ENCODE peak calls at places on chromosomes 12 and 14, in eight cellular contexts. One of them, this sample, is unnamed. For H3K4me1, the result is how much of the 10 kb centered on the place peaks cover.

GRCh38 chr14:90288646-90289355 is 32.4 kb downstream of the PSMC1 start:
- DNase-seq in body of pancreas: no peak
- DNase-seq in pancreas: no peak
- DNase-seq in A549: no peak
- DNase-seq in uterus: no peak
- DNase-seq in upper lobe of right lung: peak
- DNase-seq in fibroblast of lung: peak
- DNase-seq in MM.1S: no peak
- DNase-seq in this sample: no peak

GRCh38 chr12:6871052-6871957 is 1.8 kb downstream of the SPSB2 start:
- DNase-seq in body of pancreas: no peak
- DNase-seq in uterus: no peak
- DNase-seq in fibroblast of lung: no peak
- DNase-seq in upper lobe of right lung: peak
- DNase-seq in pancreas: no peak
- DNase-seq in MM.1S: peak
- DNase-seq in A549: peak
- DNase-seq in this sample: peak

GRCh38 chr12:2751230-2751629 is 43.5 kb upstream of the FKBP4 start:
- DNase-seq in upper lobe of right lung: no peak
- DNase-seq in fibroblast of lung: no peak
- DNase-seq in A549: no peak
- DNase-seq in uterus: no peak
- DNase-seq in MM.1S: no peak
- DNase-seq in body of pancreas: no peak
- DNase-seq in pancreas: no peak
- DNase-seq in this sample: no peak

GRCh38 chr12:67193705-67194104 is 75.5 kb upstream of the CAND1 start:
- DNase-seq in fibroblast of lung: peak
- DNase-seq in body of pancreas: no peak
- DNase-seq in uterus: no peak
- DNase-seq in MM.1S: peak
- DNase-seq in upper lobe of right lung: no peak
- DNase-seq in A549: no peak
- DNase-seq in pancreas: no peak
- DNase-seq in this sample: no peak

GRCh38 chr12:70430400-70430799 is 64.3 kb downstream of the KCNMB4 start:
- DNase-seq in MM.1S: no peak
- DNase-seq in fibroblast of lung: no peak
- DNase-seq in pancreas: no peak
- DNase-seq in uterus: no peak
- DNase-seq in upper lobe of right lung: no peak
- DNase-seq in A549: no peak
- DNase-seq in body of pancreas: no peak
- DNase-seq in this sample: no peak

GRCh38 chr14:51715742-51716141 is 64.0 kb downstream of the FRMD6 start:
- DNase-seq in pancreas: no peak
- DNase-seq in body of pancreas: no peak
- DNase-seq in MM.1S: no peak
- DNase-seq in upper lobe of right lung: no peak
- DNase-seq in fibroblast of lung: no peak
- DNase-seq in A549: no peak
- DNase-seq in uterus: no peak
- DNase-seq in this sample: no peak

GRCh38 chr12:6205144-6205539 is 4.9 kb downstream of the CD9 start:
- DNase-seq in body of pancreas: no peak
- DNase-seq in A549: no peak
- DNase-seq in upper lobe of right lung: no peak
- DNase-seq in pancreas: no peak
- DNase-seq in fibroblast of lung: no peak
- DNase-seq in MM.1S: no peak
- DNase-seq in uterus: peak
- DNase-seq in this sample: no peak

GRCh38 chr14:57854571-57854970 is 11.3 kb downstream of the SLC35F4 start:
- DNase-seq in fibroblast of lung: no peak
- DNase-seq in upper lobe of right lung: no peak
- DNase-seq in MM.1S: no peak
- DNase-seq in uterus: no peak
- DNase-seq in body of pancreas: no peak
- DNase-seq in pancreas: no peak
- DNase-seq in A549: no peak
- DNase-seq in this sample: no peak

GRCh38 chr12:120007272-120007671 is 18.2 kb downstream of the BICDL1 start:
- DNase-seq in A549: no peak
- DNase-seq in MM.1S: no peak
- DNase-seq in pancreas: no peak
- DNase-seq in fibroblast of lung: no peak
- DNase-seq in upper lobe of right lung: no peak
- DNase-seq in body of pancreas: no peak
- DNase-seq in uterus: no peak
- DNase-seq in this sample: no peak

GRCh38 chr14:53338192-53338591 is 185.1 kb upstream of the DDHD1 start:
- DNase-seq in pancreas: no peak
- DNase-seq in uterus: no peak
- DNase-seq in body of pancreas: no peak
- DNase-seq in fibroblast of lung: peak
- DNase-seq in upper lobe of right lung: no peak
- DNase-seq in MM.1S: no peak
- DNase-seq in A549: no peak
- DNase-seq in this sample: no peak

GRCh38 chr12:92185052-92185451 is 39.4 kb upstream of the BTG1 start:
- DNase-seq in pancreas: no peak
- DNase-seq in fibroblast of lung: no peak
- DNase-seq in body of pancreas: no peak
- DNase-seq in A549: no peak
- DNase-seq in uterus: no peak
- DNase-seq in upper lobe of right lung: no peak
- DNase-seq in MM.1S: peak
- DNase-seq in this sample: no peak

GRCh38 chr12:6891637-6892036 is 13.0 kb upstream of the LRRC23 start:
- DNase-seq in MM.1S: no peak
- DNase-seq in pancreas: no peak
- DNase-seq in upper lobe of right lung: no peak
- DNase-seq in uterus: no peak
- DNase-seq in A549: no peak
- DNase-seq in body of pancreas: no peak
- DNase-seq in fibroblast of lung: no peak
- DNase-seq in this sample: peak

GRCh38 chr12:95648990-95649791 is 97.9 kb upstream of the USP44 start:
- DNase-seq in fibroblast of lung: peak
- DNase-seq in MM.1S: no peak
- DNase-seq in A549: peak
- DNase-seq in uterus: no peak
- DNase-seq in body of pancreas: peak
- DNase-seq in pancreas: peak
- DNase-seq in upper lobe of right lung: no peak
- DNase-seq in this sample: no peak

GRCh38 chr12:39892146-39892545 is 213.7 kb downstream of the SLC2A13 start:
- DNase-seq in pancreas: no peak
- DNase-seq in upper lobe of right lung: no peak
- DNase-seq in uterus: no peak
- DNase-seq in A549: no peak
- DNase-seq in fibroblast of lung: no peak
- DNase-seq in body of pancreas: no peak
- DNase-seq in MM.1S: no peak
- DNase-seq in this sample: no peak

GRCh38 chr12:54352891-54353874 is 11.1 kb downstream of the GPR84 start:
- DNase-seq in upper lobe of right lung: no peak
- DNase-seq in fibroblast of lung: peak
- DNase-seq in A549: no peak
- DNase-seq in uterus: peak
- DNase-seq in MM.1S: no peak
- DNase-seq in body of pancreas: peak
- DNase-seq in pancreas: peak
- DNase-seq in this sample: peak

GRCh38 chr14:24241829-24242443 is 487 bp downstream of the TINF2 start:
- DNase-seq in fibroblast of lung: peak
- DNase-seq in MM.1S: peak
- DNase-seq in uterus: peak
- DNase-seq in pancreas: peak
- DNase-seq in upper lobe of right lung: peak
- DNase-seq in body of pancreas: peak
- DNase-seq in A549: peak
- DNase-seq in this sample: peak

GRCh38 chr12:12562016-12562483 is 613 bp downstream of the DUSP16 start:
- DNase-seq in body of pancreas: peak
- DNase-seq in uterus: peak
- DNase-seq in upper lobe of right lung: peak
- DNase-seq in A549: no peak
- DNase-seq in fibroblast of lung: peak
- DNase-seq in pancreas: no peak
- DNase-seq in MM.1S: peak
- DNase-seq in this sample: peak

GRCh38 chr14:31426663-31427062 is 6.3 kb upstream of the HEATR5A start:
- DNase-seq in body of pancreas: no peak
- DNase-seq in uterus: no peak
- DNase-seq in upper lobe of right lung: no peak
- DNase-seq in MM.1S: no peak
- DNase-seq in pancreas: no peak
- DNase-seq in A549: no peak
- DNase-seq in fibroblast of lung: no peak
- DNase-seq in this sample: no peak

GRCh38 chr14:22918519-22918808 is 485 bp downstream of the RBM23 start:
- DNase-seq in pancreas: no peak
- DNase-seq in MM.1S: no peak
- DNase-seq in A549: no peak
- DNase-seq in body of pancreas: no peak
- DNase-seq in uterus: no peak
- DNase-seq in fibroblast of lung: no peak
- DNase-seq in upper lobe of right lung: peak
- DNase-seq in this sample: no peak

DNA sequence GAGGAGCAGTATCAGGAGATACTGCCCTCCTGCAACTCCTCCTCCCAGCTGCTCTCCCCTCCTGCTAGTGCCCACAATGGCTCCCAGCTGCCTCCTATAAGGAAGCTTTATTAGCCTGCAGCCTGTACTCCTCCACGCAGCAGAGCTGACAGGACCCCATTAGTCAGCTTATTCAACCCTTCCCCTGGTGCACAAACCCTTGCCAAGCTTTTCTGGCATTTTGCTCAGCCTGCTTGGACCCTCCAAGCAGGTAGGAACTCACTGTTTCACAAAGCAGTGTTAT is 6.9 kb upstream of the AQP2 start:
- DNase-seq in upper lobe of right lung: no peak
- DNase-seq in body of pancreas: no peak
- DNase-seq in uterus: no peak
- DNase-seq in A549: no peak
- DNase-seq in pancreas: no peak
- DNase-seq in MM.1S: no peak
- DNase-seq in fibroblast of lung: no peak
- DNase-seq in this sample: no peak
- H3K4me1 ChIP-seq in upper lobe of right lung: under half
- H3K4me1 ChIP-seq in body of pancreas: under half
- H3K4me1 ChIP-seq in uterus: under half
- H3K4me1 ChIP-seq in A549: under half
- H3K4me1 ChIP-seq in pancreas: under half
- H3K4me1 ChIP-seq in MM.1S: under half
- H3K4me1 ChIP-seq in fibroblast of lung: under half
- H3K4me1 ChIP-seq in this sample: under half

GRCh38 chr12:82019533-82019932 is 260.4 kb upstream of the PPFIA2 start:
- DNase-seq in MM.1S: peak
- DNase-seq in A549: no peak
- DNase-seq in uterus: no peak
- DNase-seq in pancreas: no peak
- DNase-seq in fibroblast of lung: no peak
- DNase-seq in body of pancreas: no peak
- DNase-seq in upper lobe of right lung: no peak
- DNase-seq in this sample: no peak
- TF ChIP-seq CTCF in MM.1S: peak
- TF ChIP-seq CTCF in A549: no peak
- TF ChIP-seq CTCF in uterus: no peak
- TF ChIP-seq CTCF in pancreas: no peak
- TF ChIP-seq CTCF in fibroblast of lung: peak
- TF ChIP-seq CTCF in body of pancreas: no peak
- TF ChIP-seq CTCF in upper lobe of right lung: peak
- TF ChIP-seq CTCF in this sample: peak

GRCh38 chr14:101854366-101854765 is 92.9 kb downstream of the PPP2R5C start:
- DNase-seq in A549: no peak
- DNase-seq in uterus: no peak
- DNase-seq in fibroblast of lung: no peak
- DNase-seq in MM.1S: no peak
- DNase-seq in body of pancreas: no peak
- DNase-seq in pancreas: no peak
- DNase-seq in upper lobe of right lung: no peak
- DNase-seq in this sample: peak

GRCh38 chr14:101851716-101852395 is 90.3 kb downstream of the PPP2R5C start:
- DNase-seq in uterus: no peak
- DNase-seq in pancreas: no peak
- DNase-seq in MM.1S: no peak
- DNase-seq in fibroblast of lung: no peak
- DNase-seq in A549: no peak
- DNase-seq in upper lobe of right lung: no peak
- DNase-seq in body of pancreas: no peak
- DNase-seq in this sample: no peak

GRCh38 chr14:101851183-101851582 is 89.7 kb downstream of the PPP2R5C start:
- DNase-seq in pancreas: no peak
- DNase-seq in uterus: no peak
- DNase-seq in upper lobe of right lung: no peak
- DNase-seq in A549: no peak
- DNase-seq in fibroblast of lung: no peak
- DNase-seq in body of pancreas: no peak
- DNase-seq in MM.1S: no peak
- DNase-seq in this sample: no peak

GRCh38 chr14:101852785-101853184 is 91.3 kb downstream of the PPP2R5C start:
- DNase-seq in fibroblast of lung: no peak
- DNase-seq in A549: no peak
- DNase-seq in uterus: no peak
- DNase-seq in upper lobe of right lung: no peak
- DNase-seq in body of pancreas: no peak
- DNase-seq in pancreas: no peak
- DNase-seq in MM.1S: no peak
- DNase-seq in this sample: no peak

GRCh38 chr14:101853455-101854018 is 92.0 kb downstream of the PPP2R5C start:
- DNase-seq in MM.1S: no peak
- DNase-seq in upper lobe of right lung: no peak
- DNase-seq in uterus: no peak
- DNase-seq in pancreas: no peak
- DNase-seq in body of pancreas: no peak
- DNase-seq in fibroblast of lung: no peak
- DNase-seq in A549: no peak
- DNase-seq in this sample: no peak
- H3K4me1 ChIP-seq in MM.1S: under half
- H3K4me1 ChIP-seq in upper lobe of right lung: half or more
- H3K4me1 ChIP-seq in uterus: under half
- H3K4me1 ChIP-seq in pancreas: under half
- H3K4me1 ChIP-seq in body of pancreas: under half
- H3K4me1 ChIP-seq in fibroblast of lung: under half
- H3K4me1 ChIP-seq in A549: under half
- H3K4me1 ChIP-seq in this sample: half or more

DNA sequence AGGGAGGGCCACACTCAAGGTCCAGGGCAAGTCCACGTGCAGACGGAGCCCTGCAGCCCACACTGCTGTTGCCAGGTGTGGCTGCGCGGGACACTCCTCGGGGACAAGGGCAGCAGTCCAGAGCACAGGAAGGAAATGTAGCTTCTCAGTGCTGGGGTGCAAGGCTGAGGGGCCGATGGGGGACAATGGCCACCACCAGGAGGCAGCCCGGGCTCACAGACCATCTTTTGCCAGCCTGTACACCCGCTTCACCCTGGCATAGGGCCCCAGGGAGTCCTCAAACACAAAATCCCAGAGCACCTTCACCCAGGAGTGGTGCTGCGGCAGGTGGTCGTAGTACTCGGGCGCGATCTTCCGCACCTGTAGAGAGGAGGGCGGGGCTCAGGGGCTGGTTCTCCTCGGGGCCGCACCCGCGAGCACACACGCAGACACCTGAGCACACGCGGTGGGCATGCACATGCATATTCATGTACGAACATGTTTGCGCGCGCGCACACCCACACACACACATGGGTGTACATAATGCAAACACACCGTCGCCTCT is 12.8 kb downstream of the DEGS2 start:
- DNase-seq in pancreas: no peak
- DNase-seq in fibroblast of lung: no peak
- DNase-seq in body of pancreas: no peak
- DNase-seq in MM.1S: no peak
- DNase-seq in uterus: no peak
- DNase-seq in upper lobe of right lung: no peak
- DNase-seq in A549: no peak
- DNase-seq in this sample: peak
- TF ChIP-seq CTCF in pancreas: no peak
- TF ChIP-seq CTCF in fibroblast of lung: no peak
- TF ChIP-seq CTCF in body of pancreas: no peak
- TF ChIP-seq CTCF in MM.1S: no peak
- TF ChIP-seq CTCF in uterus: no peak
- TF ChIP-seq CTCF in upper lobe of right lung: peak
- TF ChIP-seq CTCF in A549: no peak
- TF ChIP-seq CTCF in this sample: no peak

This sample was measured in left lung.